ENCODE peak calls at places on chromosomes 16 and 17, in five cellular contexts. One of them, this sample, is unnamed.
A peak's percentile ranks its signal among the peaks of the same experiment; 100 is the strongest.

GRCh38 chr16:11334831-11335404 is 10.3 kb upstream of the RMI2 start:
- DNase-seq in thoracic aorta: no peak
- DNase-seq in heart left ventricle: peak; percentile 11
- DNase-seq in mammary epithelial cell: no peak
- DNase-seq in activated CD4-positive, CD25-positive, alpha-beta regulatory T cell treated with anti-CD3 and anti-CD28 coated beads, Interleukin-2, amount 50 U/mL, for 16 hours: no peak
- DNase-seq in this sample: no peak

GRCh38 chr16:70706948-70707465 is 21.2 kb upstream of the MTSS2 start:
- DNase-seq in heart left ventricle: no peak
- DNase-seq in mammary epithelial cell: peak; percentile 81
- DNase-seq in thoracic aorta: no peak
- DNase-seq in activated CD4-positive, CD25-positive, alpha-beta regulatory T cell treated with anti-CD3 and anti-CD28 coated beads, Interleukin-2, amount 50 U/mL, for 16 hours: no peak
- DNase-seq in this sample: no peak

GRCh38 chr16:89037261-89038152 is 56.1 kb upstream of the ACSF3 start:
- DNase-seq in mammary epithelial cell: peak; percentile 13
- DNase-seq in heart left ventricle: peak; percentile 60
- DNase-seq in thoracic aorta: no peak
- DNase-seq in activated CD4-positive, CD25-positive, alpha-beta regulatory T cell treated with anti-CD3 and anti-CD28 coated beads, Interleukin-2, amount 50 U/mL, for 16 hours: no peak
- DNase-seq in this sample: peak; percentile 33

GRCh38 chr16:9050102-9050830 is 41.2 kb upstream of the HAPSTR1 start:
- DNase-seq in activated CD4-positive, CD25-positive, alpha-beta regulatory T cell treated with anti-CD3 and anti-CD28 coated beads, Interleukin-2, amount 50 U/mL, for 16 hours: no peak
- DNase-seq in mammary epithelial cell: no peak
- DNase-seq in thoracic aorta: no peak
- DNase-seq in heart left ventricle: no peak
- DNase-seq in this sample: no peak

GRCh38 chr17:17841620-17842025 is 4.8 kb upstream of the SREBF1 start:
- DNase-seq in thoracic aorta: no peak
- DNase-seq in activated CD4-positive, CD25-positive, alpha-beta regulatory T cell treated with anti-CD3 and anti-CD28 coated beads, Interleukin-2, amount 50 U/mL, for 16 hours: no peak
- DNase-seq in heart left ventricle: no peak
- DNase-seq in mammary epithelial cell: no peak
- DNase-seq in this sample: no peak

GRCh38 chr17:74643826-74644225 is 20.3 kb upstream of the CD300E start:
- DNase-seq in activated CD4-positive, CD25-positive, alpha-beta regulatory T cell treated with anti-CD3 and anti-CD28 coated beads, Interleukin-2, amount 50 U/mL, for 16 hours: no peak
- DNase-seq in heart left ventricle: no peak
- DNase-seq in mammary epithelial cell: no peak
- DNase-seq in thoracic aorta: no peak
- DNase-seq in this sample: no peak

GRCh38 chr17:16491703-16492612 is at the start of gene LRRC75A:
- DNase-seq in activated CD4-positive, CD25-positive, alpha-beta regulatory T cell treated with anti-CD3 and anti-CD28 coated beads, Interleukin-2, amount 50 U/mL, for 16 hours: no peak
- DNase-seq in heart left ventricle: peak; percentile 75
- DNase-seq in mammary epithelial cell: peak; percentile 19
- DNase-seq in thoracic aorta: no peak
- DNase-seq in this sample: peak; percentile 23

GRCh38 chr16:55341681-55342080 is 17.7 kb downstream of the IRX6 start:
- DNase-seq in heart left ventricle: no peak
- DNase-seq in activated CD4-positive, CD25-positive, alpha-beta regulatory T cell treated with anti-CD3 and anti-CD28 coated beads, Interleukin-2, amount 50 U/mL, for 16 hours: no peak
- DNase-seq in thoracic aorta: no peak
- DNase-seq in mammary epithelial cell: no peak
- DNase-seq in this sample: no peak

GRCh38 chr17:74682028-74682427 is 30.7 kb downstream of the CD300LF start:
- DNase-seq in heart left ventricle: no peak
- DNase-seq in thoracic aorta: no peak
- DNase-seq in activated CD4-positive, CD25-positive, alpha-beta regulatory T cell treated with anti-CD3 and anti-CD28 coated beads, Interleukin-2, amount 50 U/mL, for 16 hours: no peak
- DNase-seq in mammary epithelial cell: no peak
- DNase-seq in this sample: no peak

GRCh38 chr17:56676807-56677206 is 83.3 kb downstream of the NOG start:
- DNase-seq in thoracic aorta: no peak
- DNase-seq in mammary epithelial cell: peak; percentile 30
- DNase-seq in heart left ventricle: no peak
- DNase-seq in activated CD4-positive, CD25-positive, alpha-beta regulatory T cell treated with anti-CD3 and anti-CD28 coated beads, Interleukin-2, amount 50 U/mL, for 16 hours: no peak
- DNase-seq in this sample: no peak

GRCh38 chr16:17598968-17599367 is 128.2 kb upstream of the XYLT1 start:
- DNase-seq in thoracic aorta: no peak
- DNase-seq in heart left ventricle: no peak
- DNase-seq in activated CD4-positive, CD25-positive, alpha-beta regulatory T cell treated with anti-CD3 and anti-CD28 coated beads, Interleukin-2, amount 50 U/mL, for 16 hours: no peak
- DNase-seq in mammary epithelial cell: no peak
- DNase-seq in this sample: no peak

This sample was measured in T-cell.